ENCODE peak calls at places on chromosomes 1 and 21, in nine cellular contexts. U is cerebellar cortex; X is kidney tubule cell; E is activated T-helper 1 cell treated with anti-CD3 and anti-CD28 coated beads, Interleukin-12 subunit alpha, Interleukin-12 subunit beta, Interleukin-2, Interleukin-4 antibody, amounts not matched to agents 30 ng/mL and 10 ng/mL and 1 ng/mL, durations not matched to agents 14 hours and 24 hours and 36 hours; D is glutamatergic neuron; F is substantia nigra; A is HFFc6; L is hypothalamus; B is ELR. Q is an unnamed sample.

GRCh38 chr1:152108899-152109222 is 6.4 kb downstream of the TCHH start:
- DNase-seq in L (no peak), X (peak), A (no peak), E (no peak), D (peak), U (no peak), F (no peak), B (no peak), Q (no peak)

GRCh38 chr1:180213401-180214177 is 16.5 kb upstream of the LHX4 start:
- DNase-seq in L (peak), F (no peak), A (no peak), X (no peak), U (no peak), E (peak), D (no peak), B (no peak), Q (peak)

GRCh38 chr1:4972761-4973320 is 318.4 kb downstream of the AJAP1 start:
- DNase-seq in U (no peak), D (no peak), X (no peak), L (no peak), E (no peak), A (no peak), F (no peak), B (no peak), Q (no peak)

GRCh38 chr1:227567256-227567655 is 3.9 kb downstream of the ZNF678 start:
- DNase-seq in L (no peak), F (no peak), X (no peak), U (no peak), A (no peak), B (no peak), D (no peak), E (no peak), Q (no peak)

GRCh38 chr1:21607549-21608529 is 61.3 kb downstream of the RAP1GAP start:
- DNase-seq in U (peak), D (peak), F (no peak), X (peak), L (peak), B (peak), E (peak), A (peak), Q (no peak)

GRCh38 chr1:21099034-21099868 is 77.4 kb downstream of the EIF4G3 start:
- DNase-seq in U (no peak), L (no peak), D (no peak), E (no peak), X (no peak), B (peak), A (peak), F (no peak), Q (no peak)

GRCh38 chr1:93681549-93682412 is at the start of gene BCAR3:
- DNase-seq in U (peak), E (no peak), A (peak), F (peak), D (peak), B (peak), X (peak), L (peak), Q (no peak)

GRCh38 chr1:204589409-204590038 is 73.3 kb downstream of the MDM4 start:
- DNase-seq in D (no peak), L (no peak), F (no peak), X (peak), U (no peak), B (no peak), A (peak), E (no peak), Q (no peak)

GRCh38 chr1:198280080-198280479 is 123.3 kb downstream of the NEK7 start:
- DNase-seq in F (no peak), E (no peak), L (no peak), D (no peak), A (no peak), B (no peak), X (no peak), U (no peak), Q (no peak)

GRCh38 chr1:153791856-153792253 is 16.6 kb downstream of the SLC27A3 start:
- DNase-seq in B (peak), F (no peak), A (peak), E (no peak), U (no peak), D (no peak), X (no peak), L (no peak), Q (no peak)

GRCh38 chr1:100265562-100265930 is 470 bp upstream of the RTCA start:
- DNase-seq in E (peak), A (peak), U (no peak), L (no peak), D (no peak), F (no peak), X (peak), B (peak), Q (peak)

GRCh38 chr1:60867782-60868181 is 214.6 kb upstream of the NFIA start:
- DNase-seq in U (no peak), X (peak), L (no peak), E (no peak), B (no peak), F (no peak), A (no peak), D (peak), Q (no peak)

GRCh38 chr1:15574741-15575140 is 10.1 kb downstream of the AGMAT start:
- DNase-seq in F (no peak), D (no peak), E (no peak), A (no peak), U (no peak), B (no peak), X (peak), L (no peak), Q (no peak)

GRCh38 chr1:6109688-6110087 is 64.0 kb downstream of the KCNAB2 start:
- DNase-seq in F (no peak), L (no peak), E (no peak), D (peak), A (no peak), B (no peak), U (no peak), X (no peak), Q (no peak)

GRCh38 chr1:15765495-15766194 is 7.0 kb downstream of the FBLIM1 start:
- DNase-seq in X (peak), B (peak), F (no peak), U (peak), D (no peak), E (no peak), L (no peak), A (no peak), Q (no peak)

GRCh38 chr1:246329900-246330299 is 177.2 kb downstream of the SMYD3 start:
- DNase-seq in E (peak), L (no peak), B (no peak), U (no peak), A (no peak), D (no peak), X (peak), F (no peak), Q (no peak)

GRCh38 chr1:12760256-12760795 is 13.2 kb upstream of the PRAMEF12 start:
- DNase-seq in E (no peak), X (no peak), L (no peak), D (no peak), U (no peak), F (no peak), B (peak), A (no peak), Q (no peak)

GRCh38 chr1:221669441-221669840 is 72.4 kb downstream of the DUSP10 start:
- DNase-seq in B (peak), L (no peak), U (no peak), E (no peak), X (no peak), A (no peak), F (no peak), D (no peak), Q (no peak)

GRCh38 chr1:248906741-248907661 is 966 bp downstream of the PGBD2 start:
- DNase-seq in E (no peak), B (peak), L (no peak), X (peak), D (no peak), U (peak), F (no peak), A (no peak), Q (no peak)

GRCh38 chr1:212692774-212693644 is 6.6 kb downstream of the BATF3 start:
- DNase-seq in L (no peak), U (no peak), E (no peak), X (peak), B (peak), F (no peak), A (peak), D (no peak), Q (no peak)

GRCh38 chr1:214219916-214220315 is 61.0 kb upstream of the SMYD2 start:
- DNase-seq in X (peak), L (no peak), E (no peak), U (no peak), F (no peak), D (no peak), B (no peak), A (no peak), Q (no peak)

GRCh38 chr21:43903451-43904091 is 38.5 kb downstream of the AGPAT3 start:
- DNase-seq in A (no peak), D (no peak), E (no peak), F (no peak), U (peak), L (no peak), B (no peak), X (peak), Q (no peak)

GRCh38 chr1:47708658-47709301 is 270.9 kb downstream of the FOXD2 start:
- DNase-seq in D (peak), X (no peak), L (no peak), A (no peak), U (peak), B (peak), F (peak), E (no peak), Q (no peak)

GRCh38 chr21:45033791-45034555 is 40.4 kb upstream of the ADARB1 start:
- DNase-seq in D (no peak), U (no peak), L (no peak), E (no peak), X (no peak), B (no peak), F (no peak), A (no peak), Q (no peak)

GRCh38 chr1:94803517-94804441 is 16.4 kb upstream of the SLC44A3 start:
- DNase-seq in D (no peak), X (no peak), E (no peak), L (no peak), U (no peak), B (no peak), F (peak), A (no peak), Q (no peak)

GRCh38 chr21:14308234-14308633 is 74.7 kb downstream of the HSPA13 start:
- DNase-seq in F (no peak), X (no peak), L (no peak), B (no peak), A (no peak), U (no peak), D (no peak), E (no peak), Q (no peak)

GRCh38 chr1:246320286-246320685 is 186.8 kb downstream of the SMYD3 start:
- DNase-seq in F (no peak), L (no peak), X (no peak), B (peak), D (no peak), A (no peak), U (no peak), E (no peak), Q (no peak)

GRCh38 chr1:51936531-51936930 is 54.0 kb downstream of the RAB3B start:
- DNase-seq in L (no peak), A (peak), B (peak), F (no peak), U (peak), X (no peak), D (no peak), E (no peak), Q (no peak)

GRCh38 chr1:160437432-160438319 is 37.3 kb downstream of the VANGL2 start:
- DNase-seq in L (no peak), X (no peak), F (no peak), D (no peak), E (peak), B (no peak), A (no peak), U (no peak), Q (no peak)

GRCh38 chr1:108051625-108052382 is 86.8 kb upstream of the VAV3 start:
- DNase-seq in D (no peak), E (no peak), A (no peak), X (peak), U (no peak), L (no peak), B (no peak), F (no peak), Q (no peak)

GRCh38 chr1:236181059-236181458 is 38.7 kb downstream of the GPR137B start:
- DNase-seq in U (no peak), L (no peak), B (peak), E (no peak), F (no peak), D (no peak), A (no peak), X (peak), Q (no peak)

GRCh38 chr21:42534361-42534900 is 20.8 kb downstream of the SLC37A1 start:
- DNase-seq in A (no peak), D (no peak), U (no peak), B (no peak), F (no peak), X (peak), L (peak), E (no peak), Q (no peak)

GRCh38 chr1:116560704-116561490 is 9.9 kb downstream of the CD58 start:
- DNase-seq in E (no peak), L (no peak), B (no peak), A (no peak), D (no peak), F (no peak), U (no peak), X (no peak), Q (no peak)

GRCh38 chr1:225450491-225451191 is 22.8 kb upstream of the LBR start:
- DNase-seq in U (no peak), D (no peak), L (no peak), F (no peak), B (no peak), E (no peak), X (no peak), A (no peak), Q (no peak)

GRCh38 chr1:53328009-53328489 is at the start of gene LRP8:
- DNase-seq in U (peak), B (peak), D (peak), X (peak), E (peak), A (peak), F (peak), L (peak), Q (peak)

GRCh38 chr1:226995966-226996332 is 55.9 kb downstream of the COQ8A start:
- DNase-seq in D (no peak), A (no peak), F (no peak), X (no peak), U (no peak), L (no peak), E (no peak), B (no peak), Q (no peak)

GRCh38 chr1:107572674-107573205 is 392.2 kb downstream of the VAV3 start:
- DNase-seq in D (no peak), U (peak), F (no peak), A (peak), E (no peak), X (peak), B (peak), L (no peak), Q (no peak)

GRCh38 chr21:43717967-43718871 is 710 bp upstream of the PDXK start:
- DNase-seq in A (no peak), B (no peak), D (peak), E (no peak), L (no peak), U (no peak), X (no peak), F (no peak), Q (no peak)

GRCh38 chr1:20735581-20736111 is 3.1 kb upstream of the SH2D5 start:
- DNase-seq in X (peak), U (no peak), D (no peak), L (no peak), F (no peak), A (no peak), E (no peak), B (no peak), Q (no peak)

GRCh38 chr1:35663434-35663833 is 22.1 kb upstream of the PSMB2 start:
- DNase-seq in X (no peak), L (no peak), U (no peak), A (no peak), F (no peak), B (no peak), D (no peak), E (no peak), Q (no peak)